ENCODE peak calls at places on chromosomes 16 and 17, in eight cellular contexts. V, Q, Y, Z, L, G, N and J are unnamed samples.

GRCh38 chr17:47628014-47628413 is 21.7 kb upstream of the KPNB1 start:
- ATAC-seq in Y (no peak), Q (no peak), L (no peak), Z (no peak), N (no peak), G (no peak), V (no peak), J (no peak)

GRCh38 chr17:64240261-64240740 is 22.8 kb downstream of the TEX2 start:
- ATAC-seq in L (no peak), Q (peak), N (no peak), G (no peak), V (no peak), Z (peak), Y (peak), J (no peak)

GRCh38 chr16:19062706-19063105 is 4.7 kb upstream of the COQ7 start:
- ATAC-seq in L (no peak), Y (no peak), Q (no peak), N (no peak), Z (no peak), G (no peak), V (no peak), J (no peak)

GRCh38 chr17:80970762-80971703 is 20.6 kb upstream of the CHMP6 start:
- ATAC-seq in V (no peak), Q (no peak), N (peak), Y (no peak), Z (no peak), G (no peak), L (peak), J (no peak)

GRCh38 chr16:414395-415169 is 10.9 kb upstream of the RAB11FIP3 start:
- ATAC-seq in G (no peak), N (no peak), V (no peak), L (peak), Y (no peak), Q (no peak), Z (no peak), J (no peak)

GRCh38 chr17:80673152-80673920 is 128.7 kb downstream of the RPTOR start:
- ATAC-seq in N (peak), V (no peak), L (no peak), G (no peak), Y (no peak), Q (no peak), Z (no peak), J (peak)

GRCh38 chr17:41624208-41625101 is at the start of gene KRT17:
- ATAC-seq in Y (no peak), Z (no peak), Q (peak), G (peak), N (no peak), L (peak), V (no peak), J (no peak)

GRCh38 chr17:76735006-76735405 is 2.1 kb downstream of the SRSF2 start:
- ATAC-seq in L (no peak), Z (no peak), Y (no peak), Q (no peak), N (no peak), G (no peak), V (no peak), J (no peak)

GRCh38 chr16:89039756-89040155 is 53.9 kb upstream of the ACSF3 start:
- ATAC-seq in Q (peak), V (no peak), G (no peak), Y (no peak), L (no peak), Z (no peak), N (no peak), J (no peak)

GRCh38 chr16:24540575-24541240 is 1.3 kb downstream of the RBBP6 start:
- ATAC-seq in Z (no peak), Y (no peak), V (no peak), G (no peak), N (no peak), Q (peak), L (peak), J (no peak)

GRCh38 chr16:16004314-16004749 is 54.9 kb downstream of the ABCC1 start:
- ATAC-seq in Y (no peak), Q (no peak), L (peak), Z (no peak), V (no peak), G (no peak), N (no peak), J (peak)

GRCh38 chr17:59381716-59382570 is 50.5 kb downstream of the YPEL2 start:
- ATAC-seq in Z (peak), G (no peak), V (no peak), N (no peak), L (no peak), Y (peak), Q (no peak), J (peak)

GRCh38 chr17:31085563-31085962 is 9.2 kb upstream of the NF1 start:
- ATAC-seq in L (peak), V (no peak), N (no peak), Q (peak), G (no peak), Z (no peak), Y (no peak), J (no peak)

GRCh38 chr16:67807148-67807682 is 526 bp downstream of the TSNAXIP1 start:
- ATAC-seq in Z (peak), Y (no peak), Q (peak), G (no peak), N (no peak), L (peak), V (no peak), J (peak)

GRCh38 chr17:35491417-35491816 is 42.9 kb upstream of the SLFN13 start:
- ATAC-seq in G (no peak), Y (no peak), Z (no peak), N (no peak), V (no peak), Q (no peak), L (no peak), J (no peak)

GRCh38 chr17:10323812-10324610 is 48.8 kb downstream of the MYH13 start:
- ATAC-seq in V (no peak), Z (no peak), Q (no peak), L (no peak), G (no peak), Y (no peak), N (no peak), J (no peak)

GRCh38 chr17:54888981-54889380 is 11.7 kb upstream of the TOM1L1 start:
- ATAC-seq in Y (no peak), Z (no peak), V (no peak), L (no peak), N (no peak), G (no peak), Q (no peak), J (no peak)

GRCh38 chr17:44917456-44917855 is 2.2 kb upstream of the GFAP start:
- ATAC-seq in Y (no peak), V (no peak), Q (no peak), G (no peak), Z (no peak), N (no peak), L (no peak), J (no peak)

GRCh38 chr17:6666077-6666521 is 14.5 kb downstream of the C17orf100 start:
- ATAC-seq in Q (peak), G (peak), Z (peak), Y (peak), V (peak), L (peak), N (peak), J (peak)

GRCh38 chr16:65991149-65991701 is 375.3 kb upstream of the CDH5 start:
- ATAC-seq in L (no peak), N (no peak), Y (no peak), V (no peak), Z (no peak), Q (no peak), G (no peak), J (no peak)

GRCh38 chr17:75088465-75088895 is 726 bp downstream of the SLC16A5 start:
- ATAC-seq in Z (peak), L (no peak), G (no peak), Y (peak), V (no peak), N (peak), Q (no peak), J (no peak)

GRCh38 chr16:57178793-57179212 is 7.0 kb downstream of the PSME3IP1 start:
- ATAC-seq in Z (no peak), Q (no peak), G (no peak), V (no peak), L (no peak), N (no peak), Y (no peak), J (no peak)

GRCh38 chr17:77745702-77746101 is 212.8 kb upstream of the TNRC6C start:
- ATAC-seq in L (no peak), G (no peak), Y (no peak), N (no peak), V (no peak), Z (peak), Q (no peak), J (no peak)

GRCh38 chr16:57667526-57668258 is 414 bp upstream of the ADGRG3 start:
- ATAC-seq in Y (peak), Z (peak), L (peak), V (no peak), N (no peak), G (no peak), Q (peak), J (peak)

GRCh38 chr17:29572691-29573557 is 4.4 kb downstream of the TP53I13 start:
- ATAC-seq in L (no peak), Z (no peak), G (no peak), Q (peak), Y (peak), V (peak), N (no peak), J (peak)

GRCh38 chr16:68492501-68493411 is 44.4 kb upstream of the SMPD3 start:
- ATAC-seq in Q (no peak), Z (peak), V (no peak), G (no peak), Y (no peak), L (no peak), N (no peak), J (no peak)

GRCh38 chr17:59643159-59643857 is 23.6 kb downstream of the CLTC start:
- ATAC-seq in Z (peak), G (peak), Q (peak), Y (peak), L (peak), V (no peak), N (no peak), J (peak)

GRCh38 chr17:78839762-78840529 is 668 bp downstream of the USP36 start:
- ATAC-seq in Z (peak), V (peak), G (peak), Y (peak), Q (peak), N (peak), L (peak), J (peak)

GRCh38 chr17:65604070-65604469 is 42.6 kb upstream of the AXIN2 start:
- ATAC-seq in N (no peak), V (no peak), G (no peak), L (no peak), Z (no peak), Y (no peak), Q (no peak), J (no peak)

GRCh38 chr17:45709889-45710288 is 74.2 kb upstream of the CRHR1 start:
- ATAC-seq in N (no peak), V (no peak), L (no peak), Y (no peak), Z (no peak), Q (no peak), G (no peak), J (no peak)

GRCh38 chr17:43171761-43172487 is 910 bp downstream of the NBR1 start:
- ATAC-seq in N (no peak), G (peak), Z (no peak), V (no peak), Y (no peak), L (peak), Q (peak), J (no peak)

GRCh38 chr16:89656435-89657121 is 930 bp downstream of the CHMP1A start:
- ATAC-seq in Z (no peak), L (no peak), G (no peak), Y (no peak), V (no peak), Q (no peak), N (no peak), J (no peak)

GRCh38 chr16:16047761-16048160 is 98.3 kb downstream of the ABCC1 start:
- ATAC-seq in V (no peak), L (no peak), G (no peak), N (no peak), Y (no peak), Z (no peak), Q (no peak), J (no peak)